ENCODE peak calls at places on chromosome 5, in four cellular contexts. D, K, R and O are unnamed samples.

GRCh38 chr5:157120102-157120501 is 11.3 kb upstream of the HAVCR2 start:
- DNase-seq in D (no peak), R (no peak), K (no peak), O (no peak)

GRCh38 chr5:16536246-16536645 is 70.6 kb upstream of the ZNF622 start:
- DNase-seq in K (peak; percentile 98), D (no peak), R (no peak), O (no peak)

GRCh38 chr5:138033916-138034315 is 1.0 kb upstream of the FAM13B start:
- DNase-seq in R (no peak), K (peak; percentile 45), D (no peak), O (no peak)

GRCh38 chr5:174431504-174431903 is 292.9 kb upstream of the MSX2 start:
- DNase-seq in R (no peak), K (no peak), D (no peak), O (no peak)

GRCh38 chr5:58042933-58043606 is 416.8 kb downstream of the PLK2 start:
- DNase-seq in K (no peak), D (no peak), R (no peak), O (no peak)

GRCh38 chr5:78920604-78921003 is 64.5 kb downstream of the ARSB start:
- DNase-seq in D (peak; percentile 6), K (peak; percentile 3), R (no peak), O (peak; percentile 13)

GRCh38 chr5:74370168-74370567 is 270.4 kb downstream of the ENC1 start:
- DNase-seq in K (no peak), R (no peak), D (no peak), O (no peak)

GRCh38 chr5:54689411-54690251 is 172.1 kb downstream of the SNX18 start:
- DNase-seq in R (no peak), K (no peak), D (no peak), O (no peak)

GRCh38 chr5:67206381-67207328 is 10.1 kb upstream of the CD180 start:
- DNase-seq in D (no peak), R (peak; percentile 62), K (peak; percentile 97), O (no peak)

GRCh38 chr5:30804739-30805313 is 388.7 kb upstream of the CDH6 start:
- DNase-seq in R (no peak), K (peak; percentile 3), D (no peak), O (peak; percentile 26)

GRCh38 chr5:177390363-177391300 is 6.4 kb downstream of the SLC34A1 start:
- DNase-seq in K (peak; percentile 95), D (peak; percentile 77), R (no peak), O (peak; percentile 89)

GRCh38 chr5:107430077-107430625 is 240.6 kb downstream of the EFNA5 start:
- DNase-seq in R (no peak), D (no peak), K (peak; percentile 4), O (no peak)

GRCh38 chr5:125587631-125588030 is 835.6 kb upstream of the GRAMD2B start:
- DNase-seq in D (no peak), K (no peak), R (no peak), O (no peak)

GRCh38 chr5:9283021-9283420 is 262.9 kb downstream of the SEMA5A start:
- DNase-seq in R (no peak), K (peak; percentile 56), D (no peak), O (peak; percentile 54)

GRCh38 chr5:147688965-147689364 is 93.6 kb downstream of the JAKMIP2 start:
- DNase-seq in K (no peak), D (no peak), R (no peak), O (no peak)

GRCh38 chr5:172542651-172543131 is 88.4 kb upstream of the SH3PXD2B start:
- DNase-seq in D (no peak), K (no peak), R (no peak), O (no peak)

GRCh38 chr5:132224721-132225120 is 2.9 kb downstream of the P4HA2 start:
- DNase-seq in R (no peak), K (no peak), D (no peak), O (no peak)